ENCODE peak calls at places on chromosomes 11 and 22, in five cellular contexts. H is foreskin fibroblast, I is chondrocyte, Q is cardiac fibroblast, M is A549. C is an unnamed sample.

GRCh38 chr22:32644252-32645100 is 157.0 kb upstream of the TIMP3 start:
- DNase-seq in H (no peak), I (no peak), Q (peak), M (no peak), C (no peak)

GRCh38 chr11:123431619-123432018 is 1.6 kb downstream of the GRAMD1B start:
- DNase-seq in H (no peak), I (no peak), Q (no peak), M (peak), C (no peak)

GRCh38 chr11:32312865-32313403 is 122.4 kb downstream of the WT1 start:
- DNase-seq in H (peak), I (no peak), Q (peak), M (peak), C (peak)

GRCh38 chr22:29055192-29055830 is 6.3 kb downstream of the C22orf31 start:
- DNase-seq in H (no peak), I (no peak), Q (no peak), M (no peak), C (no peak)

GRCh38 chr22:19525116-19525660 is 978 bp upstream of the CLDN5 start:
- DNase-seq in H (no peak), I (peak), Q (no peak), M (no peak), C (no peak)

GRCh38 chr11:46977940-46978595 is 41.5 kb downstream of the CSTPP1 start:
- DNase-seq in H (no peak), I (no peak), Q (peak), M (peak), C (peak)

GRCh38 chr11:67261942-67262681 is 4.2 kb upstream of the GRK2 start:
- DNase-seq in H (no peak), I (no peak), Q (no peak), M (no peak), C (no peak)

GRCh38 chr22:31614781-31615480 is 47.1 kb downstream of the PISD start:
- DNase-seq in H (no peak), I (no peak), Q (no peak), M (no peak), C (no peak)

GRCh38 chr11:19102521-19102900 is 14.5 kb upstream of the ZDHHC13 start:
- DNase-seq in H (no peak), I (no peak), Q (no peak), M (no peak), C (no peak)

GRCh38 chr11:57776101-57776511 is 14.5 kb downstream of the CTNND1 start:
- DNase-seq in H (no peak), I (no peak), Q (peak), M (no peak), C (peak)

GRCh38 chr11:127000291-127000968 is at the start of gene KIRREL3:
- DNase-seq in H (no peak), I (no peak), Q (no peak), M (peak), C (peak)

GRCh38 chr11:60100511-60100910 is 12.0 kb downstream of the MS4A2 start:
- DNase-seq in H (no peak), I (no peak), Q (no peak), M (no peak), C (no peak)

GRCh38 chr11:11038339-11039248 is 180.7 kb upstream of the ZBED5 start:
- DNase-seq in H (no peak), I (no peak), Q (no peak), M (no peak), C (no peak)

GRCh38 chr22:49972163-49973017 is 11.8 kb downstream of the PIM3 start:
- DNase-seq in H (no peak), I (peak), Q (no peak), M (no peak), C (no peak)

GRCh38 chr11:7672960-7673723 is at the start of gene CYB5R2:
- DNase-seq in H (peak), I (no peak), Q (peak), M (peak), C (peak)

GRCh38 chr11:79263001-79263400 is 177.8 kb downstream of the TENM4 start:
- DNase-seq in H (no peak), I (no peak), Q (peak), M (no peak), C (no peak)

GRCh38 chr11:1078191-1078601 is 3.5 kb downstream of the MUC2 start:
- DNase-seq in H (no peak), I (peak), Q (no peak), M (no peak), C (no peak)

GRCh38 chr11:109320595-109320994 is 101.4 kb upstream of the C11orf87 start:
- DNase-seq in H (peak), I (no peak), Q (peak), M (no peak), C (peak)

GRCh38 chr22:48894064-48894671 is 933.5 kb downstream of the BRD1 start:
- DNase-seq in H (no peak), I (peak), Q (no peak), M (peak), C (no peak)

GRCh38 chr11:78689558-78690153 is 115.0 kb upstream of the NARS2 start:
- DNase-seq in H (no peak), I (no peak), Q (no peak), M (no peak), C (no peak)

GRCh38 chr11:87101956-87102355 is 64.2 kb downstream of the TMEM135 start:
- DNase-seq in H (no peak), I (no peak), Q (no peak), M (no peak), C (no peak)

GRCh38 chr11:61173456-61173855 is 12.2 kb upstream of the VPS37C start:
- DNase-seq in H (peak), I (no peak), Q (peak), M (no peak), C (peak)

GRCh38 chr11:7677071-7677470 is 3.8 kb upstream of the CYB5R2 start:
- DNase-seq in H (peak), I (no peak), Q (peak), M (no peak), C (peak)

GRCh38 chr11:68538025-68538424 is 77.5 kb downstream of the PPP6R3 start:
- DNase-seq in H (no peak), I (no peak), Q (no peak), M (no peak), C (no peak)

GRCh38 chr22:46638601-46639431 is 18.6 kb downstream of the GRAMD4 start:
- DNase-seq in H (peak), I (no peak), Q (peak), M (no peak), C (peak)

GRCh38 chr11:121418625-121419114 is 33.4 kb upstream of the SORL1 start:
- DNase-seq in H (no peak), I (no peak), Q (no peak), M (no peak), C (no peak)

GRCh38 chr11:27471067-27471587 is 1.5 kb downstream of the LGR4 start:
- DNase-seq in H (no peak), I (no peak), Q (no peak), M (no peak), C (no peak)

GRCh38 chr11:60982184-60982583 is 10.7 kb downstream of the CD6 start:
- DNase-seq in H (no peak), I (peak), Q (no peak), M (no peak), C (no peak)

GRCh38 chr11:119179983-119180382 is 5.3 kb upstream of the NHERF4 start:
- DNase-seq in H (no peak), I (no peak), Q (no peak), M (no peak), C (no peak)

GRCh38 chr11:60830478-60831142 is 11.3 kb upstream of the CCDC86 start:
- DNase-seq in H (no peak), I (no peak), Q (no peak), M (no peak), C (no peak)

GRCh38 chr11:128210148-128210940 is 377.0 kb downstream of the ETS1 start:
- DNase-seq in H (peak), I (no peak), Q (peak), M (peak), C (peak)

GRCh38 chr11:120179071-120179672 is 31.7 kb upstream of the OAF start:
- DNase-seq in H (no peak), I (no peak), Q (no peak), M (no peak), C (no peak)

GRCh38 chr11:44823006-44823405 is 96.2 kb downstream of the TSPAN18 start:
- DNase-seq in H (no peak), I (no peak), Q (peak), M (no peak), C (no peak)

GRCh38 chr22:44363214-44363979 is 50.6 kb upstream of the SHISAL1 start:
- DNase-seq in H (peak), I (peak), Q (peak), M (peak), C (peak)

GRCh38 chr11:121416909-121417567 is 35.1 kb upstream of the SORL1 start:
- DNase-seq in H (peak), I (no peak), Q (peak), M (no peak), C (peak)

GRCh38 chr11:35598254-35599125 is 19.8 kb upstream of the FJX1 start:
- DNase-seq in H (no peak), I (no peak), Q (peak), M (no peak), C (no peak)

GRCh38 chr22:38316340-38317236 is 645 bp downstream of the CSNK1E start:
- DNase-seq in H (no peak), I (no peak), Q (peak), M (no peak), C (peak)

GRCh38 chr11:83122050-83122449 is 34.9 kb upstream of the PCF11 start:
- DNase-seq in H (no peak), I (no peak), Q (no peak), M (no peak), C (no peak)
- TF ChIP-seq CTCF in H (no peak), I (no peak), Q (no peak), M (no peak), C (no peak)

GRCh38 chr11:76916712-76917111 is 56.0 kb downstream of the ACER3 start:
- DNase-seq in H (no peak), I (no peak), Q (no peak), M (no peak), C (no peak)

GRCh38 chr11:76911415-76911808 is 50.7 kb downstream of the ACER3 start:
- DNase-seq in H (no peak), I (no peak), Q (no peak), M (no peak), C (no peak)

DNA sequence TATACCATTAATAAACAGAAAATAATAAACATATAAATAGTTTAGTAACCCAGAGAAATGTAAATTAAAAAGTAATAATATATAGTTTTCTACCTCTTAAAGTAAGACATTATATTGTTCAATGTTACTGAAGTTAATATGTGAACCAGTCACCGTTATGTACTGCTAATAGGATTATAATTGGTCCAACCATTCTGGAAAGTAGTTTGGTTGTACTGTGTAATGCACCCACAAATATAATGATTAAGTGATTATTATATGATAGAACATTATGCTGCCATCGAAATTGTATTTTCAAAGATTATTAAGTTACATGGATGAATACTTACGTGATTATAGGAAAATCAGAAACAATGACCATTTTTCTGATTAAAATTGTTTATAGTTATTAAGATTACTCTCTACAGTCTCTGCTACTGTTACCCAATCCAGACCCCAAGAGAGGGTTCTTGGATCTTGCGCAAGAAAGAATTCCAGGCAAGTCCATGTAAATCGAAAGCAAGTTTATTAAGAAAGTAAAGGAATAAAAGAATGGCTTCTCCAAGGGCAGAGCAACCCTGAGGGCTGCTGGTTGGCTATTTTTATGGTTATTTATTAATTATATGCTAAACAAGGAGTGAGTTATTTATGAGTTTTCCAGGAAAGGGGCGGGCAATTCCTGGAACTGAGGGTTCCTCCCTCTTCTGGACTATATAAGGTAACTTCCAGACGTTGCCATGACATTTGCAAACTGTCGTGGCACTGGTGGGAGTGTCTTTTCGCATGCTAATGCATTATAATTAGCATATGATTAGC is 50.1 kb downstream of the ACER3 start:
- DNase-seq in H (peak), I (no peak), Q (peak), M (no peak), C (no peak)
- TF ChIP-seq CTCF in H (no peak), I (no peak), Q (no peak), M (no peak), C (no peak)

GRCh38 chr11:134253189-134253993 is at the start of the genes ACAD8 and THYN1:
- DNase-seq in H (peak), I (peak), Q (peak), M (peak), C (peak)
- TF ChIP-seq CTCF in H (no peak), I (peak), Q (no peak), M (no peak), C (peak)

GRCh38 chr22:36350751-36351594 is 36.8 kb downstream of the MYH9 start:
- DNase-seq in H (no peak), I (no peak), Q (peak), M (peak), C (peak)
- TF ChIP-seq CTCF in H (peak), I (peak), Q (peak), M (no peak), C (no peak)